ENCODE peak calls at places on chromosomes 7 and 10, in eight cellular contexts. P is AG04449, J is choroid plexus epithelial cell, R is cardiac fibroblast, X is sigmoid colon, M is brain microvascular endothelial cell, K is DND-41, D is GM12865. C is an unnamed sample.

GRCh38 chr7:3404490-3404889 is 103.4 kb downstream of the SDK1 start:
- DNase-seq in R (peak), P (no peak), M (peak), K (no peak), X (no peak), J (peak), D (no peak), C (peak)

GRCh38 chr7:17474724-17475344 is 176.4 kb downstream of the AHR start:
- DNase-seq in R (no peak), P (no peak), K (no peak), D (no peak), M (no peak), X (no peak), J (no peak), C (peak)

GRCh38 chr7:1311406-1312097 is 78.9 kb downstream of the UNCX start:
- DNase-seq in D (no peak), R (no peak), X (no peak), J (no peak), M (no peak), K (no peak), P (no peak), C (no peak)

GRCh38 chr7:79211724-79212123 is 241.7 kb downstream of the MAGI2 start:
- DNase-seq in M (no peak), J (peak), X (no peak), R (no peak), K (no peak), P (no peak), D (no peak), C (no peak)

GRCh38 chr7:521221-522070 is 1.8 kb upstream of the PDGFA start:
- DNase-seq in M (peak), X (no peak), K (peak), R (peak), J (no peak), D (peak), P (no peak), C (peak)

GRCh38 chr10:103232772-103233488 is 12.8 kb upstream of the RPEL1 start:
- DNase-seq in M (peak), X (no peak), P (no peak), K (no peak), J (peak), R (peak), D (no peak), C (no peak)

GRCh38 chr10:11209810-11210141 is 192.1 kb downstream of the CELF2 start:
- DNase-seq in J (no peak), R (no peak), D (peak), K (peak), X (no peak), M (no peak), P (no peak), C (no peak)

GRCh38 chr7:70571986-70572385 is 560.0 kb upstream of the GALNT17 start:
- DNase-seq in X (no peak), J (no peak), M (no peak), P (no peak), D (no peak), R (no peak), K (no peak), C (no peak)

GRCh38 chr7:39192476-39192875 is 214.8 kb downstream of the POU6F2 start:
- DNase-seq in R (no peak), M (no peak), X (no peak), D (no peak), J (no peak), K (no peak), P (no peak), C (no peak)

GRCh38 chr10:75924309-75924920 is 493.0 kb downstream of the LRMDA start:
- DNase-seq in P (no peak), J (no peak), R (no peak), X (no peak), M (no peak), D (no peak), K (no peak), C (no peak)

GRCh38 chr7:26508481-26508880 is 216.8 kb downstream of the SNX10 start:
- DNase-seq in M (no peak), R (no peak), J (no peak), D (no peak), X (no peak), P (no peak), K (no peak), C (peak)

GRCh38 chr10:653991-654646 is 35.3 kb downstream of the DIP2C start:
- DNase-seq in R (no peak), D (no peak), X (no peak), J (peak), K (no peak), M (peak), P (no peak), C (no peak)

GRCh38 chr10:132817701-132818211 is 31.8 kb upstream of the NKX6-2 start:
- DNase-seq in P (no peak), D (no peak), J (no peak), K (no peak), X (peak), R (no peak), M (no peak), C (no peak)

GRCh38 chr10:72276421-72277339 is 3.0 kb downstream of the DDIT4 start:
- DNase-seq in J (peak), M (peak), P (no peak), R (peak), X (no peak), K (no peak), D (peak), C (peak)

GRCh38 chr7:95398155-95398940 is 2.2 kb upstream of the PON3 start:
- DNase-seq in K (no peak), D (no peak), J (no peak), P (no peak), M (no peak), X (no peak), R (no peak), C (no peak)

GRCh38 chr7:28174901-28175661 is 5.5 kb downstream of the JAZF1 start:
- DNase-seq in R (no peak), J (no peak), P (no peak), D (no peak), M (no peak), X (no peak), K (no peak), C (no peak)

GRCh38 chr10:104232613-104233102 is 494 bp upstream of the CFAP43 start:
- DNase-seq in J (no peak), K (no peak), R (no peak), P (no peak), M (no peak), X (no peak), D (no peak), C (no peak)

GRCh38 chr7:84042110-84042539 is 152.5 kb downstream of the SEMA3A start:
- DNase-seq in R (peak), X (no peak), D (no peak), J (peak), M (peak), K (no peak), P (peak), C (peak)

GRCh38 chr7:96236198-96237039 is 85.5 kb downstream of the SLC25A13 start:
- DNase-seq in K (no peak), P (peak), R (peak), D (no peak), J (peak), M (peak), X (peak), C (peak)

GRCh38 chr10:131350245-131350644 is 38.7 kb upstream of the TCERG1L start:
- DNase-seq in K (no peak), J (no peak), R (no peak), M (no peak), X (no peak), D (no peak), P (no peak), C (no peak)

GRCh38 chr10:35012781-35013180 is 77.4 kb downstream of the CUL2 start:
- DNase-seq in M (no peak), R (no peak), K (no peak), J (no peak), X (no peak), P (no peak), D (no peak), C (no peak)

GRCh38 chr7:30654296-30655090 is 27.8 kb downstream of the CRHR2 start:
- DNase-seq in P (no peak), D (no peak), J (no peak), R (no peak), X (peak), M (no peak), K (no peak), C (no peak)

GRCh38 chr7:121530251-121531174 is 134.4 kb upstream of the FAM3C start:
- DNase-seq in P (peak), D (peak), M (peak), X (no peak), J (peak), K (no peak), R (peak), C (peak)

GRCh38 chr7:99615989-99616358 is 772 bp upstream of the ZSCAN25 start:
- DNase-seq in X (no peak), R (no peak), P (no peak), M (no peak), J (no peak), D (no peak), K (no peak), C (no peak)

GRCh38 chr7:33108931-33109757 is at the start of gene RP9:
- DNase-seq in X (peak), R (peak), K (peak), P (no peak), D (peak), M (peak), J (peak), C (peak)
- TF ChIP-seq CTCF in X (peak), R (no peak), K (peak), P (peak), D (peak), M (peak), J (no peak), C (peak)

DNA sequence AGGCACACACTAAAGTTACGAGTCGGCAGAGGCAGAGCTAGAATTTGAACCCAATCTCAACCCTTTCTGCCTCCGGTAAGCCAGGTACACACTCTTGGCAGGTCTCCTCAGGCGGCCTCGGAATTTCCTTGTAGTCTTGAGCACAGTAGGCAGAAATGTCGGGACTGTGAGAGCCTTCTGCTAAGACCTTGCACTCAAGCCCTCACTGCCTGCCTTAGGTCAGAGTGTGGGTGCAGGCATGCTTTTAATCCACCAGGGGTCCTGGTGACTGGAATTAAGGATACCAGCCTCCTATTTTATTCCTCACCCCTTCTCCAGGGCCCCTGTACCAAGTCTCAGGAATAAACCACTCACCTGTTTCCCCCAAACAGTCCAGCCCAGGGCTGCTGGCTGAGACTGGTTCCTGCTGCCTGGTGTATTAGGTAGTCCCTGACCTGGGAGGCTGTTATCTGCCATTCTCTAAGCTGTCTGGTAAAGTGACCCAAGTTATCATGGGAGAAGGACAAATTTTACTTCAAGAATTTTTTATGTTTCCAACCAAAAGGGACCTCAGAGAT is 855 bp downstream of the ATP6V1F start:
- DNase-seq in P (no peak), D (peak), R (peak), J (peak), X (no peak), M (peak), K (peak), C (peak)
- TF ChIP-seq CTCF in P (peak), D (peak), R (peak), J (peak), X (peak), M (peak), K (peak), C (peak)

DNA sequence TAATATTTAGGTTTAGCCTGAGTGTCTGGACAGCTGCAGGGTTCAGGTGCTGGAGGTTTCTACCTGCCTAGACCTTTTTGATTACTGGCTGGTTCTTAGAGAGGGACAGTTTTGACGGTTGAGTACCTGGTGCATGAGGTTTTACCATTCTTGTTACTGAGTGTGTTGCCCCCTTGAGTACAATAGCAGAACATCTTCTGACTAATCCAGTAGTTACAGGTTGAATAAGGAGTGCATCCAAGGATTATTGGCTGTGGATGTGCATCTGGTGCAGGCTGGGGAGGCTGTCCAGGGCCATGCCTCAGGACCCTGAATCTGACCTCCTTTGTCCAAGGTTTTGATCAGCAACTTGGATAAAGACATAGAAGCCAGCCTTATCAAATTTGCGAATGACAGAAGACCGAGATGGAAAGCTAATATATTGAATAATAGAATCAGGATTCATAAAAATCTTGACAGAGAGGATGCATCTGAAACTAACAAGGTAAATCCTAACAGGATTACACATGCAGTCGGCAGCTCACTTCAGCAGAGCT is 23.1 kb downstream of the PLPP4 start:
- DNase-seq in J (peak), M (no peak), K (no peak), X (no peak), D (no peak), R (no peak), P (no peak), C (no peak)
- TF ChIP-seq CTCF in J (peak), M (peak), K (no peak), X (no peak), D (no peak), R (no peak), P (peak), C (no peak)

DNA sequence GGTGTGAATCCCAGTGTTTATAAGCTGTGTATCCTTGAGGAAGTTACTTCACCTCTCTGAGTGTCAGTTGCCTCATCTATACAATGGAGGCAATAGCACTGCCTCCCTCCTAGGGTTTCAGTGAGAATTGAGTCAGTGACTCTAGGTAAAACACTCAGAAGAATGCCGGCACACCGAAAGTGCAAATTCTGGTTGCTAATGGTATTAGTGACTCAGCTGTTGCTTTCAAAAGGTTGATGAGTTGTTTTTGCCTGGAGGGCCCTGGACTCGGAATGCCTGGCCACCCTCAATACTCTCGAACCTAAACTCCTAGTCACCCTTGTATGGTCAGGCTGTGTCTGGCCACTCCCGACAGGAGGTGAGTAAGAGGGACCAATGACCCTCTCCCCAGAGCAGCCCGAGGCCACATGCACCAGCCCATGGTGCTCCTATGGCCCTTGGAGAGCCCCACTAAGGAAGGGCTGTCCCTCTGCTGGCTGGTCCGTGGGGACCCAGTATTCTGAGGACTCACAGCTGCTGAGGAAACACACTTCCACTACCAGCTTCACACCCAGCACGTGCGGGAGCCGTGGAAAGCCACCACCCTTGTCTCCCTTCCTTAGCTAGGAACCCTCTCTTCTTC is 60.2 kb downstream of the CALML3 start:
- DNase-seq in P (peak), J (peak), K (no peak), R (peak), M (peak), D (peak), X (peak), C (peak)
- TF ChIP-seq CTCF in P (no peak), J (no peak), K (no peak), R (no peak), M (peak), D (no peak), X (no peak), C (no peak)

DNA sequence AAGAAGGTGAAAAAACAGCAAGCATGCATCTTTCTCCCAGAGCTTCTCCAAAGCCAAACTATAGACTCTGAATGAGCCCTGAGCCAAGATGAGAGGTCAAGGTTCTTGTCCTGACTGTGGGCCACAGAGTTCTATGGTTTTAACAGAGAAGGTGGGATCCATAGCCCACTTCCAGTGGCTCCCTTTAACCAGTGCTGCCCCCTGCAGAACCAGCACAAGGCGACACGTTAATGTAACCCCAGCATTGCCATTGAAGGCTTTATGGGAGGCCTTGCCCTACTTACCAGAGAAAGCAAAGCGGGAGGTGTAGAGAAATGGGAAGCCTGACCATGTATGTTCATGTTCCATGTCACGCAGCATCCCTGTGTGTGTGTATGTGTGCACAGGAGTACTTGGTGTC is 243.6 kb downstream of the PRPF18 start:
- DNase-seq in D (no peak), M (no peak), K (no peak), X (no peak), R (no peak), P (no peak), J (no peak), C (no peak)
- TF ChIP-seq CTCF in D (no peak), M (peak), K (peak), X (no peak), R (no peak), P (no peak), J (peak), C (no peak)

DNA sequence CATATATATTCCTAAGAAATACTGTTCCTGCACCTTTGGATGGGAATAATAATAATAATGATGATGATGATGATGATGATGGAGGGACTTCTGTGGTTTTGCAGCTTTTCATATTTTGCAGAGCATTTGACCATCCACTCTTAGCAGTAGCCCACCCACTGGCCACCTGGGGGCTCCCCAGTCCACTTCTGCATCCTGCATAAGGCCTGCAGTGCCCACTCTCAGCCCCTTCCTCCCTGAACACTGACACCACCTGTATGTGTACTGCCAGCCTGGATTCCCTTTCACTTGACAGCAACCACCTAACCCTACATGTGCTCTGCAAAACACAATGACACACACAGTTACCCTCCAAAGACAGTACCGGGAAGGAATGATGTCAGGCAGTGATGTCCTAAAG is 131.4 kb downstream of the ADAM12 start:
- DNase-seq in D (no peak), X (no peak), K (no peak), M (no peak), P (no peak), J (no peak), R (no peak), C (no peak)
- TF ChIP-seq CTCF in D (no peak), X (no peak), K (peak), M (peak), P (no peak), J (peak), R (no peak), C (no peak)

GRCh38 chr7:135662373-135663114 is at the start of gene STMP1:
- DNase-seq in M (peak), X (peak), K (peak), D (peak), P (peak), R (peak), J (peak), C (peak)
- TF ChIP-seq CTCF in M (peak), X (no peak), K (peak), D (peak), P (peak), R (peak), J (peak), C (peak)

GRCh38 chr7:82164813-82165212 is 278.8 kb downstream of the CACNA2D1 start:
- DNase-seq in M (peak), P (peak), J (peak), K (no peak), X (no peak), R (peak), D (no peak), C (no peak)
- TF ChIP-seq CTCF in M (peak), P (peak), J (peak), K (no peak), X (peak), R (peak), D (no peak), C (no peak)

DNA sequence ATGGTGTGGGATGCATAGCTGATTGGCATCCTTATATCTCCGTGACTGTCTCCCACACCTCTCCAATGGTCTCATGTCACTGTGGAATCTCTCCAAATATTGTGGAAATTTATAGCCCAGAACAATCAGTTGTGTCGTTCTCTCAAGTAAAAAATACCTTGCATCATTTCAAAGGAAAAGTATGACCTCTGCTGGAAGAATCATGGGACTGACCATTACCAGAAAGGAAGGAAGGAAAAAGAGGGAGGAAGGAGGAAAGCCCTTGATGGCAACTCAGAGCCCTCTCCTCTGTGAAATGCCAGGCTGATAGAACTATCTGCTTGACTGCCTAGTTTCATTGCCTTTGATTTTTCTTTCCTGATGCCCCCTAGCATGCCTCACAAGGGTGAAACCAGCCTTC is 76.3 kb downstream of the FOXI2 start:
- DNase-seq in K (no peak), X (no peak), D (no peak), M (no peak), P (no peak), R (no peak), J (peak), C (no peak)
- TF ChIP-seq CTCF in K (peak), X (peak), D (peak), M (no peak), P (no peak), R (no peak), J (peak), C (no peak)

GRCh38 chr10:106086391-106086790 is 1078.1 kb downstream of the SORCS1 start:
- DNase-seq in R (no peak), D (no peak), M (no peak), P (no peak), K (no peak), X (no peak), J (no peak), C (no peak)
- TF ChIP-seq CTCF in R (no peak), D (no peak), M (no peak), P (no peak), K (no peak), X (no peak), J (no peak), C (no peak)

C was measured in Calu3.